ENCODE peak calls at places on chromosomes 11 and 22, in nine cellular contexts. M is cardiac muscle cell, O is neural progenitor cell, W is fibroblast of lung, N is HCT116, I is spleen, Z is A549, K is RWPE2, C is hepatocyte. R is an unnamed sample. For H3K4me1, the result is how much of the 10 kb centered on the place peaks cover.

GRCh38 chr11:77968337-77968736 is 26.1 kb downstream of the INTS4 start:
- DNase-seq in M (no peak), O (no peak), W (no peak), N (no peak), I (no peak), Z (no peak), K (no peak), C (no peak), R (no peak)

GRCh38 chr22:44249376-44250147 is 63.2 kb downstream of the SHISAL1 start:
- DNase-seq in M (no peak), O (no peak), W (no peak), N (no peak), I (no peak), Z (no peak), K (no peak), C (no peak), R (no peak)

GRCh38 chr11:70498171-70498571 is 99.8 kb downstream of the CTTN start:
- DNase-seq in M (no peak), O (no peak), W (no peak), N (no peak), I (peak), Z (no peak), K (peak), C (no peak), R (no peak)

GRCh38 chr11:71406681-71407080 is 41.5 kb downstream of the DHCR7 start:
- DNase-seq in M (no peak), O (no peak), W (no peak), N (no peak), I (no peak), Z (no peak), K (no peak), C (no peak), R (no peak)

GRCh38 chr11:95231881-95232605 is 1.0 kb upstream of the SESN3 start:
- DNase-seq in M (peak), O (peak), W (peak), N (no peak), I (peak), Z (no peak), K (peak), C (peak), R (peak)

GRCh38 chr22:41948142-41948541 is 1.2 kb upstream of the CENPM start:
- DNase-seq in M (no peak), O (no peak), W (no peak), N (no peak), I (no peak), Z (no peak), K (no peak), C (no peak), R (no peak)

GRCh38 chr11:131816046-131816445 is 445.6 kb downstream of the NTM start:
- DNase-seq in M (no peak), O (no peak), W (no peak), N (no peak), I (no peak), Z (no peak), K (no peak), C (peak), R (no peak)

GRCh38 chr22:47498969-47499368 is 736.5 kb downstream of the TBC1D22A start:
- DNase-seq in M (no peak), O (no peak), W (no peak), N (no peak), I (no peak), Z (no peak), K (no peak), C (no peak), R (no peak)

GRCh38 chr11:115497303-115497702 is 6.9 kb downstream of the CADM1 start:
- DNase-seq in M (no peak), O (no peak), W (peak), N (no peak), I (no peak), Z (no peak), K (no peak), C (no peak), R (no peak)

GRCh38 chr22:36744413-36744765 is 31.5 kb downstream of the IFT27 start:
- DNase-seq in M (no peak), O (no peak), W (no peak), N (no peak), I (no peak), Z (no peak), K (no peak), C (no peak), R (no peak)

GRCh38 chr22:46641829-46642266 is 21.7 kb downstream of the GRAMD4 start:
- DNase-seq in M (peak), O (no peak), W (peak), N (no peak), I (no peak), Z (no peak), K (no peak), C (no peak), R (no peak)

GRCh38 chr22:43263645-43264514 is 76.9 kb upstream of the TTLL12 start:
- DNase-seq in M (peak), O (no peak), W (peak), N (peak), I (peak), Z (no peak), K (peak), C (peak), R (peak)

GRCh38 chr11:122920579-122920978 is 38.0 kb downstream of the JHY start:
- DNase-seq in M (no peak), O (peak), W (no peak), N (no peak), I (no peak), Z (no peak), K (no peak), C (no peak), R (no peak)

GRCh38 chr11:71307811-71308645 is 55.7 kb upstream of the SHANK2 start:
- DNase-seq in M (no peak), O (no peak), W (no peak), N (no peak), I (peak), Z (no peak), K (peak), C (no peak), R (no peak)

GRCh38 chr22:27274770-27275449 is 526.6 kb downstream of the MN1 start:
- DNase-seq in M (peak), O (no peak), W (peak), N (no peak), I (no peak), Z (no peak), K (no peak), C (no peak), R (no peak)

GRCh38 chr11:76795936-76796441 is 12.8 kb downstream of the TSKU start:
- DNase-seq in M (no peak), O (no peak), W (no peak), N (no peak), I (peak), Z (no peak), K (no peak), C (no peak), R (no peak)

GRCh38 chr11:3169235-3169951 is 4.3 kb upstream of the OSBPL5 start:
- DNase-seq in M (peak), O (peak), W (peak), N (peak), I (peak), Z (peak), K (peak), C (no peak), R (peak)

GRCh38 chr11:61602775-61603569 is 22.1 kb upstream of the SYT7 start:
- DNase-seq in M (peak), O (no peak), W (peak), N (peak), I (no peak), Z (no peak), K (peak), C (peak), R (peak)

GRCh38 chr11:59429924-59430516 is 3.8 kb upstream of the OR5A2 start:
- DNase-seq in M (peak), O (peak), W (peak), N (peak), I (no peak), Z (peak), K (no peak), C (peak), R (peak)

GRCh38 chr11:102487214-102487613 is 34.6 kb upstream of the TMEM123 start:
- DNase-seq in M (no peak), O (no peak), W (no peak), N (no peak), I (no peak), Z (no peak), K (no peak), C (no peak), R (no peak)

GRCh38 chr11:75326439-75326810 is 25.0 kb downstream of the ARRB1 start:
- DNase-seq in M (no peak), O (no peak), W (no peak), N (no peak), I (no peak), Z (peak), K (no peak), C (no peak), R (no peak)

GRCh38 chr22:24466831-24467249 is 28.3 kb upstream of the UPB1 start:
- DNase-seq in M (peak), O (peak), W (peak), N (peak), I (no peak), Z (peak), K (no peak), C (no peak), R (no peak)

GRCh38 chr11:120511116-120511803 is at the start of gene GRIK4:
- DNase-seq in M (peak), O (peak), W (peak), N (peak), I (peak), Z (peak), K (no peak), C (peak), R (peak)

GRCh38 chr11:18739684-18740083 is 13.7 kb upstream of the IGSF22 start:
- DNase-seq in M (no peak), O (no peak), W (no peak), N (no peak), I (no peak), Z (no peak), K (no peak), C (no peak), R (no peak)

GRCh38 chr22:23237841-23238240 is 57.5 kb downstream of the BCR start:
- DNase-seq in M (no peak), O (no peak), W (no peak), N (no peak), I (no peak), Z (no peak), K (no peak), C (no peak), R (no peak)

GRCh38 chr11:70880416-70880815 is 372.0 kb downstream of the SHANK2 start:
- DNase-seq in M (no peak), O (no peak), W (no peak), N (no peak), I (no peak), Z (no peak), K (no peak), C (no peak), R (no peak)

GRCh38 chr22:30837531-30837930 is 131.0 kb downstream of the MORC2 start:
- DNase-seq in M (no peak), O (no peak), W (no peak), N (no peak), I (no peak), Z (no peak), K (no peak), C (no peak), R (no peak)

GRCh38 chr11:31813961-31814868 is 3.1 kb upstream of the PAX6 start:
- DNase-seq in M (no peak), O (peak), W (peak), N (no peak), I (peak), Z (no peak), K (no peak), C (no peak), R (no peak)

GRCh38 chr11:47148903-47149535 is 27.7 kb downstream of the ARFGAP2 start:
- DNase-seq in M (peak), O (no peak), W (no peak), N (no peak), I (no peak), Z (no peak), K (no peak), C (no peak), R (no peak)

GRCh38 chr22:17774206-17774927 is at the start of gene BID:
- DNase-seq in M (peak), O (peak), W (peak), N (no peak), I (peak), Z (no peak), K (no peak), C (peak), R (peak)

GRCh38 chr22:17774928-17775675 is 833 bp upstream of the BID start:
- DNase-seq in M (no peak), O (peak), W (no peak), N (no peak), I (no peak), Z (no peak), K (no peak), C (no peak), R (no peak)

GRCh38 chr22:17777717-17778044 is 3.4 kb upstream of the BID start:
- DNase-seq in M (no peak), O (no peak), W (no peak), N (no peak), I (no peak), Z (no peak), K (no peak), C (no peak), R (no peak)

GRCh38 chr22:17777005-17777716 is 2.9 kb upstream of the BID start:
- DNase-seq in M (no peak), O (no peak), W (no peak), N (no peak), I (peak), Z (no peak), K (no peak), C (no peak), R (no peak)

GRCh38 chr22:17775781-17776470 is 1.7 kb upstream of the BID start:
- DNase-seq in M (no peak), O (no peak), W (no peak), N (no peak), I (no peak), Z (no peak), K (no peak), C (no peak), R (no peak)
- H3K4me1 ChIP-seq in M (under half), O (under half), W (under half), N (under half), I (half or more), Z (under half), K (under half), C (under half), R (under half)

GRCh38 chr11:118397448-118397847 is 4.0 kb upstream of the ATP5MG start:
- DNase-seq in M (no peak), O (no peak), W (no peak), N (no peak), I (no peak), Z (no peak), K (no peak), C (no peak), R (no peak)
- H3K27ac ChIP-seq in M (no peak), O (no peak), W (no peak), N (no peak), I (no peak), Z (no peak), K (no peak), C (no peak), R (no peak)

GRCh38 chr22:28907311-28908008 is 24.1 kb downstream of the ZNRF3 start:
- DNase-seq in M (no peak), O (no peak), W (peak), N (no peak), I (no peak), Z (no peak), K (no peak), C (no peak), R (no peak)

GRCh38 chr22:28904211-28904808 is 20.9 kb downstream of the ZNRF3 start:
- DNase-seq in M (no peak), O (no peak), W (peak), N (no peak), I (no peak), Z (no peak), K (no peak), C (peak), R (no peak)

GRCh38 chr22:28903719-28904118 is 20.3 kb downstream of the ZNRF3 start:
- DNase-seq in M (no peak), O (no peak), W (peak), N (no peak), I (no peak), Z (no peak), K (no peak), C (no peak), R (peak)

GRCh38 chr22:28905433-28905832 is 22.1 kb downstream of the ZNRF3 start:
- DNase-seq in M (no peak), O (no peak), W (no peak), N (no peak), I (no peak), Z (no peak), K (no peak), C (no peak), R (no peak)

GRCh38 chr22:28906312-28906711 is 22.9 kb downstream of the ZNRF3 start:
- DNase-seq in M (no peak), O (no peak), W (no peak), N (no peak), I (no peak), Z (no peak), K (no peak), C (no peak), R (no peak)
- H3K4me1 ChIP-seq in M (half or more), O (under half), W (under half), N (under half), I (under half), Z (half or more), K (under half), C (under half), R (under half)

DNA sequence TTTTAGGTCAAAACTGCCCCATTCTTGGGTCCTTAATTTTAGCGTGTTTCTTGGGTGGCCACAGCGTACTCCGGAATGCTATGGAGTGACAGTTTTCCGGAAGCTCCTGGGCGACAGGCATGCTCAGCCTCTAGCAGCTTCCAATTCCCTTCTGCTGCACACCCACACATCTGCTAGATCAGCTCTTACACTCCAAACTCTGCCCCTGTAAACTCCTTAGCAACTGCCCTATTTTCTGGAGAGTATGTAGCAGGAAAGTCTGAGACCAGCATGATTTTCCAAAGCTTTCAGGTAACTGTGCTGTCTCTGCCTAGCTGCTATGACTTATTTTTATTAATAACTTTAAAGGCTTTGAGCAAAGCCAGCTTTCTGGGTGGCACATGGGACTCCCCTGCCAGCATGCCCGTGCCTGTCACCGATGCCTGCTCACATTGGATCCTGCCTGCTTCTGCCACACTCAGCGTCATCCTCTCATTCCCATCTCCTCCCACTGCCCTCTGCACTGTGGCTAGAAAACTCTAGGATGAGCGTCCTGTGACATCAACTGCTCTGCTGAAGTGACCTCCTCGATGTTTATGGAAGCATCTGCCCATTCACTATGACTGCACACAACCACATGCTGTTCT is 17.3 kb downstream of the TOLLIP start:
- DNase-seq in M (no peak), O (no peak), W (no peak), N (no peak), I (no peak), Z (no peak), K (no peak), C (no peak), R (no peak)
- H3K27ac ChIP-seq in M (no peak), O (no peak), W (no peak), N (no peak), I (no peak), Z (no peak), K (no peak), C (no peak), R (no peak)

DNA sequence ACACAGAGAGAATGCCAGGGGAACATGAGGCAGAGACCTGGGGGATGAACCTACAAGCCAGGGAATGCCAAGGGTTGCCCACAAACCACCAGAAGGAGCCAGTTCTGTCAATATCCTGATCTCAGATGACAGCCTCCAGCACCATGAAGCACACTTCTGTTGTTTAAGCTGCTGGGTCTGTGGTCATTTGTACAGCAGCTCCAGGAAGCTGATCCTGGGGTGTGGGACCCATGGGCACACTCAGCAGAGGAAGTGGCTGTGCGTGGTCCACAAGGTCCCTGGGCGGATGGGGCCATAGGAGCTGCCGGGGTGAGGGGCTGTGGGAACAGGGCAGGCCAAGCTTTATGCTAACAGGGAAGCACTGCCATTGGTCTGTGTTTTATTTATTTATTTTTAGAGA is 12.1 kb downstream of the PPM1F start:
- DNase-seq in M (no peak), O (no peak), W (no peak), N (no peak), I (no peak), Z (no peak), K (no peak), C (no peak), R (no peak)
- H3K4me1 ChIP-seq in M (under half), O (under half), W (under half), N (half or more), I (half or more), Z (under half), K (under half), C (under half), R (half or more)

GRCh38 chr22:28939394-28939793 is 56.0 kb downstream of the ZNRF3 start:
- DNase-seq in M (no peak), O (peak), W (no peak), N (no peak), I (no peak), Z (no peak), K (no peak), C (no peak), R (no peak)
- H3K27ac ChIP-seq in M (peak), O (peak), W (no peak), N (no peak), I (no peak), Z (no peak), K (no peak), C (no peak), R (no peak)

DNA sequence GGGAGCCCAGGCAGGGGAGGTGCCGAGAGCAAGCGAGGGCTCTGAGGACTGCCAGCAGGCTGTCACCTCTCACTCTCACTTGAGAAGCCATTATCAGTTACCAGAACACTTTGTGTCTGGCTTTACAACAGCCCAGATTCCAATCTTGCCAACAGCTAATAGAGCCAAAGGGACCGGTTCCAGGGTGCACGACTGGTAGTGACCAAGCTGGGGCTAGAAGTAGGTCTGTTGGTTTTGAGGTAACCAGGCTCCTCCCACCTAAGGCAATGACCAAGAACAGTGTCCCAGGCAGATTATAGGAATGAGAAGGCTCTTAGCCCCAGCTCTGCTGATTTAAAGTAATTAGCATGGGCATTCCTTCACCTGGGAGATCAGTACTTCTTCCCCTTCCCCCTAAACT is 7.2 kb upstream of the IL10RA start:
- DNase-seq in M (no peak), O (no peak), W (no peak), N (no peak), I (peak), Z (no peak), K (no peak), C (no peak), R (no peak)
- H3K4me1 ChIP-seq in M (under half), O (under half), W (under half), N (under half), I (under half), Z (under half), K (under half), C (under half), R (under half)

R was measured in heart right ventricle.